ENCODE peak calls at places on chromosomes 4 and X, in four cellular contexts. One of them, this sample, is unnamed.

GRCh38 chrX:6695717-6696116 is 160.8 kb upstream of the VCX3A start:
- DNase-seq in GM12878: no peak
- DNase-seq in HCT116: no peak
- DNase-seq in H1: no peak
- DNase-seq in this sample: no peak

GRCh38 chrX:49287665-49288064 is 15.8 kb upstream of the GAGE10 start:
- DNase-seq in HCT116: no peak
- DNase-seq in H1: no peak
- DNase-seq in GM12878: no peak
- DNase-seq in this sample: no peak

GRCh38 chrX:69285881-69286545 is 120.8 kb upstream of the PJA1 start:
- DNase-seq in HCT116: peak
- DNase-seq in H1: peak
- DNase-seq in GM12878: no peak
- DNase-seq in this sample: peak

GRCh38 chr4:55175779-55176231 is 50.4 kb upstream of the KDR start:
- DNase-seq in H1: no peak
- DNase-seq in GM12878: no peak
- DNase-seq in HCT116: peak
- DNase-seq in this sample: no peak

GRCh38 chr4:77190053-77190452 is 33.0 kb downstream of the CCNG2 start:
- DNase-seq in HCT116: no peak
- DNase-seq in H1: no peak
- DNase-seq in GM12878: no peak
- DNase-seq in this sample: no peak

GRCh38 chr4:92344216-92344615 is 40.5 kb downstream of the GRID2 start:
- DNase-seq in GM12878: no peak
- DNase-seq in HCT116: no peak
- DNase-seq in H1: no peak
- DNase-seq in this sample: no peak

GRCh38 chr4:73068496-73069337 is 799 bp downstream of the COX18 start:
- DNase-seq in GM12878: peak
- DNase-seq in HCT116: no peak
- DNase-seq in H1: no peak
- DNase-seq in this sample: peak

GRCh38 chr4:180706766-180707165 is 1536.4 kb upstream of the TENM3 start:
- DNase-seq in H1: no peak
- DNase-seq in GM12878: no peak
- DNase-seq in HCT116: no peak
- DNase-seq in this sample: no peak

GRCh38 chr4:144494280-144494679 is 151.7 kb upstream of the HHIP start:
- DNase-seq in HCT116: no peak
- DNase-seq in GM12878: no peak
- DNase-seq in H1: no peak
- DNase-seq in this sample: no peak

GRCh38 chrX:27807690-27808089 is at the start of gene MAGEB10:
- DNase-seq in GM12878: no peak
- DNase-seq in HCT116: no peak
- DNase-seq in H1: no peak
- DNase-seq in this sample: no peak

GRCh38 chr4:102547973-102548372 is 46.8 kb downstream of the NFKB1 start:
- DNase-seq in HCT116: no peak
- DNase-seq in GM12878: no peak
- DNase-seq in H1: no peak
- DNase-seq in this sample: no peak

GRCh38 chr4:102543030-102543505 is 41.9 kb downstream of the NFKB1 start:
- DNase-seq in H1: no peak
- DNase-seq in HCT116: no peak
- DNase-seq in GM12878: peak
- DNase-seq in this sample: no peak

GRCh38 chr4:102543529-102543928 is 42.4 kb downstream of the NFKB1 start:
- DNase-seq in HCT116: no peak
- DNase-seq in GM12878: no peak
- DNase-seq in H1: no peak
- DNase-seq in this sample: no peak

GRCh38 chr4:102541708-102542107 is 40.5 kb downstream of the NFKB1 start:
- DNase-seq in HCT116: no peak
- DNase-seq in GM12878: no peak
- DNase-seq in H1: peak
- DNase-seq in this sample: no peak

DNA sequence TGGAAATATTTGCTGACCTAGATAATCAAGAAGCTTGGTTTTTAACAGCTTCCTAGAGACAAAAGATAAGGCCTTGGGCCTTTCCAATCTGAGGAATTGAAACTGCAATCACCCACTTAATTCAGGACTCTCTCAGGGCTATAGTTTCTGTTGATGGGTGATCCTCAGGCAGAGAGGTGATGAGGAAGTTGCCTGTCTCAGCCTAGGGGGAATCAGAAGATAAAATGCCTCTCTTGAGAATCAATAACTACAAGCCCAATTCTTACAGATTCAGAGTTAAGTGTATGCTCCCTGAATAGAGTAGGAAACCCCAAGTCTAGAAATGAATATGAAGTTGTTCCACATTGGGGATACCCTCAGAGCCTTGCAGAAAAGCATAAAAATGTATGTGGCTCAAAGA is 45.5 kb downstream of the NFKB1 start:
- DNase-seq in HCT116: no peak
- DNase-seq in H1: no peak
- DNase-seq in GM12878: peak
- DNase-seq in this sample: no peak
- TF ChIP-seq EGR1 in HCT116: no peak
- TF ChIP-seq EGR1 in H1: no peak
- TF ChIP-seq EGR1 in GM12878: no peak
- TF ChIP-seq EGR1 in this sample: no peak

GRCh38 chr4:158446106-158446505 is 75.6 kb upstream of the RXFP1 start:
- DNase-seq in HCT116: no peak
- DNase-seq in GM12878: no peak
- DNase-seq in H1: no peak
- DNase-seq in this sample: no peak
- TF ChIP-seq EGR1 in HCT116: no peak
- TF ChIP-seq EGR1 in GM12878: no peak
- TF ChIP-seq EGR1 in H1: no peak
- TF ChIP-seq EGR1 in this sample: no peak

GRCh38 chr4:140096921-140097320 is 57.1 kb downstream of the MAML3 start:
- DNase-seq in HCT116: no peak
- DNase-seq in GM12878: no peak
- DNase-seq in H1: no peak
- DNase-seq in this sample: no peak
- TF ChIP-seq EGR1 in HCT116: no peak
- TF ChIP-seq EGR1 in GM12878: no peak
- TF ChIP-seq EGR1 in H1: no peak
- TF ChIP-seq EGR1 in this sample: no peak

GRCh38 chr4:185904381-185904780 is 92.4 kb upstream of the SORBS2 start:
- DNase-seq in HCT116: no peak
- DNase-seq in H1: no peak
- DNase-seq in GM12878: no peak
- DNase-seq in this sample: no peak

GRCh38 chr4:185898413-185898812 is 86.4 kb upstream of the SORBS2 start:
- DNase-seq in GM12878: no peak
- DNase-seq in HCT116: no peak
- DNase-seq in H1: no peak
- DNase-seq in this sample: no peak

GRCh38 chr4:185903205-185903604 is 91.2 kb upstream of the SORBS2 start:
- DNase-seq in H1: no peak
- DNase-seq in HCT116: no peak
- DNase-seq in GM12878: no peak
- DNase-seq in this sample: no peak

GRCh38 chr4:185899833-185900232 is 87.8 kb upstream of the SORBS2 start:
- DNase-seq in GM12878: no peak
- DNase-seq in HCT116: no peak
- DNase-seq in H1: no peak
- DNase-seq in this sample: no peak

DNA sequence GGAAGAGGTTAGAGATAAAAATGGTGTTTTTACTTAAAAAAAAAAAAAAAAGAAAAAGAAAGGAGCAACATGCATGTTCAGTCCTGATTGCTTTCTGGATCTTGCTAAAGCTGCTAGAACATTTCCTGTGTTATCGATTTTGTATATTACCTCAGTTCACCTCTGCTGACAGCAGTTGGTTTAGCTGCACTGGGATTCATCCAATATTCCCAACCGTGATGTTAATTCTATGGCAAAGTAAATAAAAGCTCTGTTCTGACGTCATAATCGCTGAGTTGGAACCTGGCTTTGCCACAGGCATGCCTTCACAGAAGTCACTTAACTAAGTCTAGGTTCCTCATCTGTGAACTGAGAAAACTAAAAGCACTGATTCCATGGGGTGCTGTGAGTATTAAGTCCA is 90.7 kb upstream of the SORBS2 start:
- DNase-seq in H1: no peak
- DNase-seq in GM12878: no peak
- DNase-seq in HCT116: no peak
- DNase-seq in this sample: no peak
- TF ChIP-seq EGR1 in H1: no peak
- TF ChIP-seq EGR1 in GM12878: no peak
- TF ChIP-seq EGR1 in HCT116: no peak
- TF ChIP-seq EGR1 in this sample: no peak

GRCh38 chr4:89111833-89112563 is 665 bp downstream of the TIGD2 start:
- DNase-seq in H1: no peak
- DNase-seq in GM12878: no peak
- DNase-seq in HCT116: no peak
- DNase-seq in this sample: peak
- TF ChIP-seq EGR1 in H1: no peak
- TF ChIP-seq EGR1 in GM12878: no peak
- TF ChIP-seq EGR1 in HCT116: no peak
- TF ChIP-seq EGR1 in this sample: no peak

DNA sequence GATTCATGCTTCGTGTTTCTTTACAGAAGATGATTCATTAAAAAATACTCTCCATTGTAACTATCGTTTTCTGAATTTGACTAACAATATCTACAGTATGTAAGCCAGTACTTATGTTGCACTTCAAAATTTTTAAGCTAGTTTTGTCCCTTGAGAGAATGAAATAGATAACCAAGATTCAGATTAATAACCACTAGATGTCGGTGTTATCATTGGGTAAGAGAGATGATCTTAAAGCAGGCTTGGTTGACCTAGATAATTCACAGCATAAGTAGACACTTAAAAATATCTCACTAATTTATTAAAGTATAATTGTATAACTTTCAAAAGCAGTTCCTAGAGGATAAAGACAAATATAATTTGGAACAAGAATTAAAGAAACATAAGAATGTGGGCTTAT is 430.9 kb downstream of the C4orf33 start:
- DNase-seq in H1: no peak
- DNase-seq in HCT116: peak
- DNase-seq in GM12878: no peak
- DNase-seq in this sample: no peak
- TF ChIP-seq EGR1 in H1: no peak
- TF ChIP-seq EGR1 in HCT116: no peak
- TF ChIP-seq EGR1 in GM12878: no peak
- TF ChIP-seq EGR1 in this sample: no peak

GRCh38 chrX:23228950-23229448 is 105.7 kb upstream of the PTCHD1 start:
- DNase-seq in HCT116: no peak
- DNase-seq in GM12878: no peak
- DNase-seq in H1: no peak
- DNase-seq in this sample: no peak
- TF ChIP-seq EGR1 in HCT116: no peak
- TF ChIP-seq EGR1 in GM12878: no peak
- TF ChIP-seq EGR1 in H1: no peak
- TF ChIP-seq EGR1 in this sample: no peak

GRCh38 chr4:52038109-52038912 is at the start of gene SGCB:
- DNase-seq in H1: peak
- DNase-seq in GM12878: no peak
- DNase-seq in HCT116: no peak
- DNase-seq in this sample: peak
- TF ChIP-seq EGR1 in H1: no peak
- TF ChIP-seq EGR1 in GM12878: no peak
- TF ChIP-seq EGR1 in HCT116: no peak
- TF ChIP-seq EGR1 in this sample: no peak

GRCh38 chr4:8913858-8914460 is 42.3 kb upstream of the HMX1 start:
- DNase-seq in GM12878: no peak
- DNase-seq in HCT116: no peak
- DNase-seq in H1: peak
- DNase-seq in this sample: no peak
- TF ChIP-seq EGR1 in GM12878: no peak
- TF ChIP-seq EGR1 in HCT116: no peak
- TF ChIP-seq EGR1 in H1: no peak
- TF ChIP-seq EGR1 in this sample: no peak

This sample was measured in K562.